ENCODE peak calls at places on chromosomes 16 and 17, in nine cellular contexts. One of them, this sample, is unnamed.

GRCh38 chr17:40339068-40339699 is 25.4 kb downstream of the GJD3 start:
- DNase-seq in NCI-H1092 treated with DMSO at 0.1 percent for 48 hours: no peak
- DNase-seq in NCI-H460: no peak
- DNase-seq in GM04504: no peak
- DNase-seq in gastrocnemius medialis: peak
- DNase-seq in HTR-8/SVneo: no peak
- DNase-seq in KBM-7: no peak
- DNase-seq in omental fat pad: no peak
- DNase-seq in aorta: no peak
- DNase-seq in this sample: no peak

GRCh38 chr16:77585852-77586251 is 136.5 kb upstream of the NUDT7 start:
- DNase-seq in NCI-H1092 treated with DMSO at 0.1 percent for 48 hours: no peak
- DNase-seq in NCI-H460: no peak
- DNase-seq in GM04504: no peak
- DNase-seq in gastrocnemius medialis: no peak
- DNase-seq in HTR-8/SVneo: no peak
- DNase-seq in KBM-7: no peak
- DNase-seq in omental fat pad: no peak
- DNase-seq in aorta: no peak
- DNase-seq in this sample: no peak

GRCh38 chr16:19882186-19882585 is 2.5 kb downstream of the GPRC5B start:
- DNase-seq in NCI-H1092 treated with DMSO at 0.1 percent for 48 hours: no peak
- DNase-seq in NCI-H460: no peak
- DNase-seq in GM04504: no peak
- DNase-seq in gastrocnemius medialis: no peak
- DNase-seq in HTR-8/SVneo: no peak
- DNase-seq in KBM-7: no peak
- DNase-seq in omental fat pad: no peak
- DNase-seq in aorta: no peak
- DNase-seq in this sample: no peak

GRCh38 chr16:81604960-81605383 is 160.4 kb downstream of the CMIP start:
- DNase-seq in NCI-H1092 treated with DMSO at 0.1 percent for 48 hours: no peak
- DNase-seq in NCI-H460: no peak
- DNase-seq in GM04504: no peak
- DNase-seq in gastrocnemius medialis: no peak
- DNase-seq in HTR-8/SVneo: no peak
- DNase-seq in KBM-7: no peak
- DNase-seq in omental fat pad: no peak
- DNase-seq in aorta: no peak
- DNase-seq in this sample: no peak

GRCh38 chr17:82961366-82962162 is 117.8 kb upstream of the METRNL start:
- DNase-seq in NCI-H1092 treated with DMSO at 0.1 percent for 48 hours: no peak
- DNase-seq in NCI-H460: no peak
- DNase-seq in GM04504: no peak
- DNase-seq in gastrocnemius medialis: no peak
- DNase-seq in HTR-8/SVneo: no peak
- DNase-seq in KBM-7: no peak
- DNase-seq in omental fat pad: no peak
- DNase-seq in aorta: no peak
- DNase-seq in this sample: no peak

GRCh38 chr16:20348365-20349185 is 3.9 kb downstream of the UMOD start:
- DNase-seq in NCI-H1092 treated with DMSO at 0.1 percent for 48 hours: peak
- DNase-seq in NCI-H460: no peak
- DNase-seq in GM04504: no peak
- DNase-seq in gastrocnemius medialis: no peak
- DNase-seq in HTR-8/SVneo: no peak
- DNase-seq in KBM-7: no peak
- DNase-seq in omental fat pad: no peak
- DNase-seq in aorta: no peak
- DNase-seq in this sample: no peak

GRCh38 chr16:28930652-28931051 is 1.1 kb upstream of the CD19 start:
- DNase-seq in NCI-H1092 treated with DMSO at 0.1 percent for 48 hours: no peak
- DNase-seq in NCI-H460: no peak
- DNase-seq in GM04504: no peak
- DNase-seq in gastrocnemius medialis: no peak
- DNase-seq in HTR-8/SVneo: no peak
- DNase-seq in KBM-7: peak
- DNase-seq in omental fat pad: no peak
- DNase-seq in aorta: no peak
- DNase-seq in this sample: no peak

GRCh38 chr17:67376892-67377726 is at the start of gene PITPNC1:
- DNase-seq in NCI-H1092 treated with DMSO at 0.1 percent for 48 hours: peak
- DNase-seq in NCI-H460: peak
- DNase-seq in GM04504: peak
- DNase-seq in gastrocnemius medialis: peak
- DNase-seq in HTR-8/SVneo: peak
- DNase-seq in KBM-7: peak
- DNase-seq in omental fat pad: peak
- DNase-seq in aorta: peak
- DNase-seq in this sample: peak

GRCh38 chr16:73068546-73069401 is 20.8 kb upstream of the ZFHX3 start:
- DNase-seq in NCI-H1092 treated with DMSO at 0.1 percent for 48 hours: peak
- DNase-seq in NCI-H460: peak
- DNase-seq in GM04504: peak
- DNase-seq in gastrocnemius medialis: peak
- DNase-seq in HTR-8/SVneo: peak
- DNase-seq in KBM-7: peak
- DNase-seq in omental fat pad: no peak
- DNase-seq in aorta: peak
- DNase-seq in this sample: peak

GRCh38 chr17:43999024-43999423 is 5.4 kb upstream of the NAGS start:
- DNase-seq in NCI-H1092 treated with DMSO at 0.1 percent for 48 hours: no peak
- DNase-seq in NCI-H460: no peak
- DNase-seq in GM04504: no peak
- DNase-seq in gastrocnemius medialis: no peak
- DNase-seq in HTR-8/SVneo: no peak
- DNase-seq in KBM-7: no peak
- DNase-seq in omental fat pad: no peak
- DNase-seq in aorta: no peak
- DNase-seq in this sample: no peak

GRCh38 chr17:44223574-44224046 is 4.1 kb upstream of the UBTF start:
- DNase-seq in NCI-H1092 treated with DMSO at 0.1 percent for 48 hours: no peak
- DNase-seq in NCI-H460: no peak
- DNase-seq in GM04504: no peak
- DNase-seq in gastrocnemius medialis: no peak
- DNase-seq in HTR-8/SVneo: no peak
- DNase-seq in KBM-7: no peak
- DNase-seq in omental fat pad: no peak
- DNase-seq in aorta: no peak
- DNase-seq in this sample: peak

GRCh38 chr16:49103298-49103697 is 178.3 kb downstream of the CBLN1 start:
- DNase-seq in NCI-H1092 treated with DMSO at 0.1 percent for 48 hours: no peak
- DNase-seq in NCI-H460: no peak
- DNase-seq in GM04504: no peak
- DNase-seq in gastrocnemius medialis: no peak
- DNase-seq in HTR-8/SVneo: no peak
- DNase-seq in KBM-7: no peak
- DNase-seq in omental fat pad: no peak
- DNase-seq in aorta: no peak
- DNase-seq in this sample: no peak

GRCh38 chr17:78748730-78749317 is 33.2 kb downstream of the CYTH1 start:
- DNase-seq in NCI-H1092 treated with DMSO at 0.1 percent for 48 hours: no peak
- DNase-seq in NCI-H460: no peak
- DNase-seq in GM04504: peak
- DNase-seq in gastrocnemius medialis: peak
- DNase-seq in HTR-8/SVneo: no peak
- DNase-seq in KBM-7: peak
- DNase-seq in omental fat pad: no peak
- DNase-seq in aorta: peak
- DNase-seq in this sample: peak

GRCh38 chr17:49836111-49837030 is 11.5 kb downstream of the TAC4 start:
- DNase-seq in NCI-H1092 treated with DMSO at 0.1 percent for 48 hours: no peak
- DNase-seq in NCI-H460: no peak
- DNase-seq in GM04504: no peak
- DNase-seq in gastrocnemius medialis: no peak
- DNase-seq in HTR-8/SVneo: peak
- DNase-seq in KBM-7: no peak
- DNase-seq in omental fat pad: no peak
- DNase-seq in aorta: peak
- DNase-seq in this sample: no peak

GRCh38 chr16:82056550-82056896 is 21.5 kb downstream of the HSD17B2 start:
- DNase-seq in NCI-H1092 treated with DMSO at 0.1 percent for 48 hours: no peak
- DNase-seq in NCI-H460: no peak
- DNase-seq in GM04504: no peak
- DNase-seq in gastrocnemius medialis: no peak
- DNase-seq in HTR-8/SVneo: no peak
- DNase-seq in KBM-7: no peak
- DNase-seq in omental fat pad: no peak
- DNase-seq in aorta: no peak
- DNase-seq in this sample: no peak

GRCh38 chr16:11955713-11956123 is 9.3 kb upstream of the TNFRSF17 start:
- DNase-seq in NCI-H1092 treated with DMSO at 0.1 percent for 48 hours: no peak
- DNase-seq in NCI-H460: no peak
- DNase-seq in GM04504: peak
- DNase-seq in gastrocnemius medialis: no peak
- DNase-seq in HTR-8/SVneo: peak
- DNase-seq in KBM-7: no peak
- DNase-seq in omental fat pad: no peak
- DNase-seq in aorta: no peak
- DNase-seq in this sample: peak

GRCh38 chr17:77783991-77784820 is 174.3 kb upstream of the TNRC6C start:
- DNase-seq in NCI-H1092 treated with DMSO at 0.1 percent for 48 hours: no peak
- DNase-seq in NCI-H460: no peak
- DNase-seq in GM04504: no peak
- DNase-seq in gastrocnemius medialis: no peak
- DNase-seq in HTR-8/SVneo: no peak
- DNase-seq in KBM-7: no peak
- DNase-seq in omental fat pad: no peak
- DNase-seq in aorta: no peak
- DNase-seq in this sample: no peak

GRCh38 chr16:89319883-89320716 is 102.6 kb downstream of the ZNF778 start:
- DNase-seq in NCI-H1092 treated with DMSO at 0.1 percent for 48 hours: no peak
- DNase-seq in NCI-H460: peak
- DNase-seq in GM04504: peak
- DNase-seq in gastrocnemius medialis: peak
- DNase-seq in HTR-8/SVneo: peak
- DNase-seq in KBM-7: peak
- DNase-seq in omental fat pad: no peak
- DNase-seq in aorta: peak
- DNase-seq in this sample: peak

GRCh38 chr16:89004209-89004831 is 27.3 kb upstream of the CBFA2T3 start:
- DNase-seq in NCI-H1092 treated with DMSO at 0.1 percent for 48 hours: no peak
- DNase-seq in NCI-H460: no peak
- DNase-seq in GM04504: no peak
- DNase-seq in gastrocnemius medialis: no peak
- DNase-seq in HTR-8/SVneo: no peak
- DNase-seq in KBM-7: peak
- DNase-seq in omental fat pad: no peak
- DNase-seq in aorta: peak
- DNase-seq in this sample: no peak

GRCh38 chr17:45662432-45662831 is 121.7 kb upstream of the CRHR1 start:
- DNase-seq in NCI-H1092 treated with DMSO at 0.1 percent for 48 hours: no peak
- DNase-seq in NCI-H460: no peak
- DNase-seq in GM04504: no peak
- DNase-seq in gastrocnemius medialis: no peak
- DNase-seq in HTR-8/SVneo: no peak
- DNase-seq in KBM-7: no peak
- DNase-seq in omental fat pad: no peak
- DNase-seq in aorta: no peak
- DNase-seq in this sample: no peak

GRCh38 chr17:65554568-65555223 is 6.8 kb downstream of the AXIN2 start:
- DNase-seq in NCI-H1092 treated with DMSO at 0.1 percent for 48 hours: peak
- DNase-seq in NCI-H460: no peak
- DNase-seq in GM04504: no peak
- DNase-seq in gastrocnemius medialis: peak
- DNase-seq in HTR-8/SVneo: no peak
- DNase-seq in KBM-7: no peak
- DNase-seq in omental fat pad: no peak
- DNase-seq in aorta: no peak
- DNase-seq in this sample: no peak

GRCh38 chr16:83981799-83982198 is 13.8 kb downstream of the NECAB2 start:
- DNase-seq in NCI-H1092 treated with DMSO at 0.1 percent for 48 hours: no peak
- DNase-seq in NCI-H460: no peak
- DNase-seq in GM04504: no peak
- DNase-seq in gastrocnemius medialis: no peak
- DNase-seq in HTR-8/SVneo: no peak
- DNase-seq in KBM-7: no peak
- DNase-seq in omental fat pad: no peak
- DNase-seq in aorta: peak
- DNase-seq in this sample: no peak

GRCh38 chr16:81687183-81687456 is 92.0 kb upstream of the PLCG2 start:
- DNase-seq in NCI-H1092 treated with DMSO at 0.1 percent for 48 hours: no peak
- DNase-seq in NCI-H460: no peak
- DNase-seq in GM04504: no peak
- DNase-seq in gastrocnemius medialis: no peak
- DNase-seq in HTR-8/SVneo: no peak
- DNase-seq in KBM-7: no peak
- DNase-seq in omental fat pad: no peak
- DNase-seq in aorta: no peak
- DNase-seq in this sample: no peak

GRCh38 chr17:1110844-1111598 is 68.8 kb downstream of the ABR start:
- DNase-seq in NCI-H1092 treated with DMSO at 0.1 percent for 48 hours: peak
- DNase-seq in NCI-H460: no peak
- DNase-seq in GM04504: peak
- DNase-seq in gastrocnemius medialis: peak
- DNase-seq in HTR-8/SVneo: peak
- DNase-seq in KBM-7: peak
- DNase-seq in omental fat pad: no peak
- DNase-seq in aorta: peak
- DNase-seq in this sample: peak

GRCh38 chr16:8887952-8888560 is 5.9 kb downstream of the LITAFD start:
- DNase-seq in NCI-H1092 treated with DMSO at 0.1 percent for 48 hours: no peak
- DNase-seq in NCI-H460: no peak
- DNase-seq in GM04504: peak
- DNase-seq in gastrocnemius medialis: peak
- DNase-seq in HTR-8/SVneo: no peak
- DNase-seq in KBM-7: no peak
- DNase-seq in omental fat pad: no peak
- DNase-seq in aorta: no peak
- DNase-seq in this sample: no peak

GRCh38 chr17:1966274-1967086 is 58.7 kb downstream of the RTN4RL1 start:
- DNase-seq in NCI-H1092 treated with DMSO at 0.1 percent for 48 hours: no peak
- DNase-seq in NCI-H460: no peak
- DNase-seq in GM04504: no peak
- DNase-seq in gastrocnemius medialis: no peak
- DNase-seq in HTR-8/SVneo: no peak
- DNase-seq in KBM-7: no peak
- DNase-seq in omental fat pad: no peak
- DNase-seq in aorta: no peak
- DNase-seq in this sample: no peak

This sample was measured in stromal cell of bone marrow.